ENCODE peak calls at places on chromosomes 6 and 20, in six cellular contexts. B is IMR-90; L is activated T-cell treated with anti-CD3 and anti-CD28 coated beads, Interleukin-2, amount 50 U/mL, for 24 hours; M is HuH-7.5; I is progenitor cell of endocrine pancreas; N is heart left ventricle. C is an unnamed sample.

GRCh38 chr20:24998121-24998520 is 5.6 kb upstream of the APMAP start:
- DNase-seq in B (no peak), L (no peak), M (no peak), I (no peak), N (no peak), C (peak)

GRCh38 chr6:36139431-36139830 is 9.1 kb downstream of the MAPK13 start:
- DNase-seq in B (no peak), L (no peak), M (no peak), I (no peak), N (no peak), C (peak)

GRCh38 chr20:33569290-33570094 is 79.6 kb downstream of the CBFA2T2 start:
- DNase-seq in B (no peak), L (no peak), M (peak), I (no peak), N (no peak), C (no peak)

GRCh38 chr20:8152847-8153246 is 20.8 kb downstream of the PLCB1 start:
- DNase-seq in B (no peak), L (no peak), M (no peak), I (no peak), N (no peak), C (no peak)

GRCh38 chr6:104591573-104592334 is 268.0 kb downstream of the HACE1 start:
- DNase-seq in B (no peak), L (no peak), M (no peak), I (no peak), N (no peak), C (no peak)

GRCh38 chr6:139164001-139164400 is 29.1 kb downstream of the HECA start:
- DNase-seq in B (no peak), L (no peak), M (no peak), I (no peak), N (no peak), C (no peak)

GRCh38 chr6:116512155-116512559 is 718 bp downstream of the CALHM5 start:
- DNase-seq in B (no peak), L (no peak), M (no peak), I (no peak), N (no peak), C (no peak)

GRCh38 chr20:31394900-31395299 is 4.5 kb upstream of the DEFB119 start:
- DNase-seq in B (no peak), L (no peak), M (no peak), I (no peak), N (no peak), C (no peak)

GRCh38 chr6:10478187-10479040 is 42.7 kb upstream of the GCNT2 start:
- DNase-seq in B (peak), L (no peak), M (peak), I (no peak), N (no peak), C (peak)